ENCODE peak calls at places on chromosomes 11 and 22, in seven cellular contexts. A is osteocyte, B is fibroblast of the aortic adventitia, F is GM13977, U is body of pancreas, Y is glutamatergic neuron, L is IMR-90. I is an unnamed sample.

GRCh38 chr22:35486116-35486631 is 54.5 kb upstream of the RASD2 start:
- DNase-seq in A (no peak), B (no peak), F (no peak), U (no peak), Y (no peak), L (no peak), I (no peak)

GRCh38 chr11:69310934-69311766 is 17.2 kb downstream of the MYEOV start:
- DNase-seq in A (no peak), B (no peak), F (no peak), U (no peak), Y (no peak), L (no peak), I (no peak)

GRCh38 chr22:46060292-46061123 is 83.5 kb upstream of the WNT7B start:
- DNase-seq in A (no peak), B (no peak), F (no peak), U (no peak), Y (no peak), L (no peak), I (no peak)

GRCh38 chr22:31084811-31085492 is 3.8 kb downstream of the SMTN start:
- DNase-seq in A (peak), B (peak), F (peak), U (peak), Y (peak), L (peak), I (peak)

GRCh38 chr11:110196241-110196754 is 100.1 kb downstream of the RDX start:
- DNase-seq in A (no peak), B (peak), F (no peak), U (no peak), Y (no peak), L (peak), I (no peak)

GRCh38 chr11:66264893-66265292 is 3.5 kb upstream of the RAB1B start:
- DNase-seq in A (no peak), B (no peak), F (no peak), U (no peak), Y (peak), L (no peak), I (no peak)

GRCh38 chr11:100930185-100930778 is 199.3 kb downstream of the PGR start:
- DNase-seq in A (no peak), B (peak), F (peak), U (no peak), Y (no peak), L (peak), I (no peak)

GRCh38 chr22:37898441-37899181 is 7.5 kb upstream of the MICALL1 start:
- DNase-seq in A (no peak), B (no peak), F (no peak), U (peak), Y (no peak), L (no peak), I (no peak)

GRCh38 chr22:49213731-49214352 is 613.8 kb downstream of the BRD1 start:
- DNase-seq in A (peak), B (no peak), F (no peak), U (no peak), Y (no peak), L (no peak), I (no peak)

GRCh38 chr11:92104349-92104748 is 120.3 kb upstream of the FAT3 start:
- DNase-seq in A (no peak), B (no peak), F (no peak), U (no peak), Y (no peak), L (no peak), I (no peak)

GRCh38 chr11:8959546-8960166 is 4.6 kb downstream of the TMEM9B start:
- DNase-seq in A (no peak), B (peak), F (peak), U (peak), Y (no peak), L (peak), I (peak)

GRCh38 chr22:38845368-38845740 is 1.5 kb upstream of the NPTXR start:
- DNase-seq in A (no peak), B (no peak), F (no peak), U (no peak), Y (no peak), L (no peak), I (no peak)

GRCh38 chr11:70739811-70740474 is 341.6 kb downstream of the CTTN start:
- DNase-seq in A (no peak), B (no peak), F (no peak), U (no peak), Y (no peak), L (no peak), I (no peak)
- TF ChIP-seq CTCF in A (no peak), B (no peak), F (no peak), U (no peak), Y (no peak), L (no peak), I (peak)

DNA sequence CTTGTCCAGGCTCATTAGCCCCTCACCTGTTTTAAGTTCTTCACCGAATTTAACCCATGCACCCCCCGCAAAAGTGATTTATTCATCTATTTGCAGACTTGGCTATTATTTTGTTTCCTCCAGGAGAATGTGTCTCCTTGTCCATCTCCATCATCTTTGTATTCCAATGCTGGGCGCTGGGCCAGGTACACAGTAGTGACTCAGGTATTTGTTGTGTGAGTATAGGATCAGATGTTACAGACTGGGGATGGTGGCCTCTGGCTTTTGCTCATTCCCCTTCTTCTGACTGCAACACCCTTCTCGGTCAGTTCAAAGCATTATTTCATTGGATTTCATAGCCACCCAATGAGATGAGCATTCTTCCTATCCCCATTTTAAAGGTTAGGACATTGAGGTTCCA is 408.2 kb downstream of the MN1 start:
- DNase-seq in A (no peak), B (no peak), F (no peak), U (no peak), Y (no peak), L (no peak), I (no peak)
- TF ChIP-seq CTCF in A (no peak), B (no peak), F (no peak), U (no peak), Y (no peak), L (no peak), I (no peak)

GRCh38 chr11:76838422-76839068 is 22.2 kb upstream of the ACER3 start:
- DNase-seq in A (no peak), B (peak), F (no peak), U (no peak), Y (peak), L (no peak), I (no peak)
- TF ChIP-seq CTCF in A (peak), B (peak), F (peak), U (no peak), Y (no peak), L (peak), I (no peak)

DNA sequence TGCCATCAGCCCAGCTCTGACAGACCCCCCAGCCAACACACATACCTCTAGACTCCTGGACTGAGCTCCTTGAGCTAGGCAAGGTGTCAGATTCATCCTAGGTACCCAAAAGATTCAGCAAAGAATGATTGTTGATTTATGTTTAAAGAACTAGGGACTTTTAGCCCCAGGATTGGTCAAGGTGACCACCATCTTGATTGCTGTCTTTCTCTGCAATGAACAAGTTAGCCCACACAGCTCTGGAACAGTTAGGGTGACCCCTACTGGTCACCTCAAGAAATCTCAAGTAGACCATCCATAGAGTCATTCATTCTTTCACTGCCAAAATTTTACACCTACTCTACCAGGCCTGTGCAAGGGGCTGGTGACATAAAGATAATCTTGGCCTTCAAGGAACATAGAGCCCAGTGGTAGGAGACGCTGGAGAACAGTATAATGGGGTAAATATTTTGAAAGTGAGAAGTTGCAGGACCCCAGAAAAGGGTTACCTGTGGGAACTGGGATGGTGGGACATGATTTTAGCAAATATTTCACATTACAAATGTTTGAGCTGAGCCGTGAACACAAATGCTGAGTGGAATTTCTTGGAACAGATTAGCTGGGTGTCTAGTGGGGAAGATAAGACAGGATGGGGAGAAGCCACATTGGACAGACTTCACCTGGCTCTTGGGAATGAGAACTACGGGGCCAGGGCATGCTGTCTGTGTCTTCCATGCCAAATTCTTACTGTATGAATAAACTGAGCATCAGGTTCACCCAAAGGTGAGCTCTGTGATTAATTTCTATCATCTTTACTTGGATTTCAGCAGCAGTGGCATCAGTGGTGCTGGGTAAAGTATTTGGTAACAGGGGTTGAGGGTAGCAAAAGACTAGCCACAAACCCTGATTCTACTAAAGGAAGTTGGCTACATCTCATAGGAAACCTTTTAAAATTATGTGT is 39.1 kb downstream of the IRAG1 start:
- DNase-seq in A (no peak), B (peak), F (peak), U (no peak), Y (no peak), L (peak), I (no peak)
- TF ChIP-seq CTCF in A (peak), B (peak), F (peak), U (peak), Y (peak), L (peak), I (peak)

GRCh38 chr11:77547863-77548551 is 41.7 kb upstream of the AQP11 start:
- DNase-seq in A (peak), B (peak), F (peak), U (peak), Y (no peak), L (peak), I (peak)

GRCh38 chr11:77547047-77547836 is 42.5 kb upstream of the AQP11 start:
- DNase-seq in A (peak), B (no peak), F (no peak), U (no peak), Y (no peak), L (no peak), I (no peak)

DNA sequence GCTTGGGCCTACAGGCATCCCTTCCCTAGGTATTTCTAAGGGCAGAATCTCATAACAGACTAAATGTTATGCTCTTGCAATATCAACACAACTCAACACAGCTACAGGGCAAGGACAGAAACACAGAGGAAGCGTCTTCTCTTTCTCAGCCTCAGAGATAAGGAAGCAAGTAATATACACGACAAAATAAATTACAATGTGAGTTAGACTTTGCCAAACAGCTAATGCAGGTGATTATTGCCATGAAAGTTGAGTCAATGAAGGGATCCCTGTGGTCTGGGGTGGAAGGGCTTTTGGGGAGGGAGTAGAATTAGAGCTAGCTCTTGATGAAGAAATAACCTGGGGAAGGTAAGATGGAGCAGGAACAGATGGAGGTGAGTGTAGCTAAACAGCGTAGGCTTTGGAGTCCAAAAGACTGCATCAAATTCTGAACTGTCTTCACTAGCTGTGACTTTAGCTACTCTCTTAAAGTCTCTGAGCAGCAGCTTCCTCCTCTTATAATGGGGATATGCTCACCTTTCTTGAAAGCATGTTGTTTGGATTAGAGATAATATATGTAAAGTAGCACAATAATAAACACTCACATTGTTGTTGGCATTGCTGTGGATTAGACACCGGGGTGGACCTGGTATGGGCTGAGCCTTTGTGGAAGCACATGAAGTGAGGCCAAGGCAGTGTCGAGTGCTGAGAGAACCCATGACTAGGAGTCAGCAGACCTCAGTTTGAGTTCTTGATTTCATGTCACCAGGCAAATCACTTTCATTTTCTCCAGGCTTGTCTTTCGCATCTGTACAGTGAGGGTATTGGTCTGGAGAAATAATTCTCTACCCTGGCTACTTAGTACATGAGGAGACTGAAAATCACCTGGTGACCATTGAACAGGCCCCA is 41.0 kb upstream of the AQP11 start:
- DNase-seq in A (peak), B (no peak), F (no peak), U (no peak), Y (no peak), L (no peak), I (no peak)
- TF ChIP-seq CTCF in A (no peak), B (no peak), F (no peak), U (no peak), Y (peak), L (no peak), I (peak)

GRCh38 chr11:58786693-58787092 is 55.0 kb upstream of the GLYAT start:
- DNase-seq in A (no peak), B (no peak), F (no peak), U (no peak), Y (no peak), L (no peak), I (no peak)

GRCh38 chr11:58788355-58789023 is 56.0 kb downstream of the GLYATL2 start:
- DNase-seq in A (no peak), B (peak), F (peak), U (peak), Y (peak), L (peak), I (peak)

GRCh38 chr11:58787903-58788302 is 56.2 kb upstream of the GLYAT start:
- DNase-seq in A (no peak), B (no peak), F (no peak), U (no peak), Y (no peak), L (peak), I (no peak)

GRCh38 chr11:58782066-58782465 is 50.3 kb upstream of the GLYAT start:
- DNase-seq in A (no peak), B (no peak), F (no peak), U (no peak), Y (no peak), L (no peak), I (no peak)

GRCh38 chr11:58784995-58785394 is 53.3 kb upstream of the GLYAT start:
- DNase-seq in A (no peak), B (no peak), F (no peak), U (no peak), Y (no peak), L (no peak), I (no peak)
- TF ChIP-seq CTCF in A (no peak), B (peak), F (peak), U (no peak), Y (no peak), L (no peak), I (no peak)

I was measured in neural crest cell.